ENCODE peak calls at places on chromosome 17, in four cellular contexts. One of them, this sample, is unnamed.

GRCh38 chr17:47368262-47368661 is 44.5 kb downstream of the EFCAB13 start:
- DNase-seq in AG10803: no peak
- DNase-seq in kidney tubule cell: no peak
- DNase-seq in fibroblast of the conjunctiva: no peak
- DNase-seq in this sample: no peak

GRCh38 chr17:51257150-51258081 is 2.4 kb downstream of the MBTD1 start:
- DNase-seq in AG10803: peak
- DNase-seq in kidney tubule cell: no peak
- DNase-seq in fibroblast of the conjunctiva: no peak
- DNase-seq in this sample: no peak

GRCh38 chr17:42618442-42619150 is 9.1 kb downstream of the TUBG1 start:
- DNase-seq in fibroblast of the conjunctiva: no peak
- DNase-seq in AG10803: no peak
- DNase-seq in kidney tubule cell: peak
- DNase-seq in this sample: no peak

GRCh38 chr17:35713069-35713728 is 18.2 kb upstream of the RASL10B start:
- DNase-seq in kidney tubule cell: peak
- DNase-seq in fibroblast of the conjunctiva: peak
- DNase-seq in AG10803: peak
- DNase-seq in this sample: no peak

GRCh38 chr17:1931759-1932579 is 93.2 kb downstream of the RTN4RL1 start:
- DNase-seq in kidney tubule cell: peak
- DNase-seq in fibroblast of the conjunctiva: no peak
- DNase-seq in AG10803: no peak
- DNase-seq in this sample: no peak

GRCh38 chr17:17868637-17869522 is 32.1 kb upstream of the SREBF1 start:
- DNase-seq in fibroblast of the conjunctiva: no peak
- DNase-seq in AG10803: peak
- DNase-seq in kidney tubule cell: no peak
- DNase-seq in this sample: no peak

GRCh38 chr17:43673516-43674323 is 12.0 kb upstream of the MEOX1 start:
- DNase-seq in kidney tubule cell: peak
- DNase-seq in AG10803: peak
- DNase-seq in fibroblast of the conjunctiva: peak
- DNase-seq in this sample: peak

GRCh38 chr17:205176-205538 is 23.7 kb upstream of the DOC2B start:
- DNase-seq in kidney tubule cell: no peak
- DNase-seq in fibroblast of the conjunctiva: no peak
- DNase-seq in AG10803: no peak
- DNase-seq in this sample: no peak

GRCh38 chr17:63516910-63517824 is 6.0 kb upstream of the KCNH6 start:
- DNase-seq in AG10803: peak
- DNase-seq in kidney tubule cell: peak
- DNase-seq in fibroblast of the conjunctiva: no peak
- DNase-seq in this sample: no peak

GRCh38 chr17:22233382-22233781 is 541.1 kb downstream of the KCNJ18 start:
- DNase-seq in fibroblast of the conjunctiva: no peak
- DNase-seq in AG10803: no peak
- DNase-seq in kidney tubule cell: no peak
- DNase-seq in this sample: no peak

GRCh38 chr17:1060991-1061390 is 64.1 kb downstream of the TIMM22 start:
- DNase-seq in kidney tubule cell: peak
- DNase-seq in fibroblast of the conjunctiva: peak
- DNase-seq in AG10803: peak
- DNase-seq in this sample: peak

GRCh38 chr17:48671697-48672171 is 45.6 kb upstream of the HOXB9 start:
- DNase-seq in kidney tubule cell: peak
- DNase-seq in AG10803: peak
- DNase-seq in fibroblast of the conjunctiva: peak
- DNase-seq in this sample: peak

GRCh38 chr17:35069311-35069710 is 5.8 kb upstream of the RFFL start:
- DNase-seq in kidney tubule cell: peak
- DNase-seq in fibroblast of the conjunctiva: no peak
- DNase-seq in AG10803: peak
- DNase-seq in this sample: no peak

GRCh38 chr17:33603794-33604193 is 310.7 kb upstream of the ASIC2 start:
- DNase-seq in kidney tubule cell: no peak
- DNase-seq in fibroblast of the conjunctiva: no peak
- DNase-seq in AG10803: no peak
- DNase-seq in this sample: no peak

GRCh38 chr17:79814966-79815835 is 18.3 kb upstream of the CBX8 start:
- DNase-seq in kidney tubule cell: peak
- DNase-seq in AG10803: peak
- DNase-seq in fibroblast of the conjunctiva: no peak
- DNase-seq in this sample: no peak

GRCh38 chr17:76271669-76272540 is 6.8 kb downstream of the UBALD2 start:
- DNase-seq in AG10803: no peak
- DNase-seq in fibroblast of the conjunctiva: no peak
- DNase-seq in kidney tubule cell: peak
- DNase-seq in this sample: no peak

GRCh38 chr17:79771276-79771675 is 6.7 kb upstream of the CBX2 start:
- DNase-seq in fibroblast of the conjunctiva: no peak
- DNase-seq in kidney tubule cell: no peak
- DNase-seq in AG10803: no peak
- DNase-seq in this sample: no peak